ENCODE peak calls at places on chromosomes 1 and 21, in ten cellular contexts. K is nucleus accumbens; P is activated gamma-delta T cell treated with Interleukin-2 at 50 U/mL for 16 hours; V is lower lobe of right lung; N is cardiac muscle cell; I is amniotic stem cell; T is NCI-H1105; E is CD8-positive, alpha-beta memory T cell; C is iris pigment epithelial cell; B is breast epithelium. U is an unnamed sample.

GRCh38 chr1:55702064-55702463 is 486.9 kb upstream of the USP24 start:
- DNase-seq in K (no peak), P (no peak), V (no peak), N (peak), I (no peak), T (no peak), E (no peak), C (peak), B (no peak), U (no peak)

GRCh38 chr1:29372108-29372507 is 135.8 kb downstream of the PTPRU start:
- DNase-seq in K (no peak), P (no peak), V (no peak), N (no peak), I (no peak), T (no peak), E (no peak), C (no peak), B (no peak), U (no peak)

GRCh38 chr1:174262747-174263241 is 103.5 kb downstream of the RABGAP1L start:
- DNase-seq in K (peak), P (no peak), V (no peak), N (peak), I (peak), T (peak), E (peak), C (peak), B (peak), U (no peak)

GRCh38 chr21:44263221-44263671 is 1.5 kb upstream of the DNMT3L start:
- DNase-seq in K (no peak), P (no peak), V (no peak), N (no peak), I (no peak), T (no peak), E (no peak), C (no peak), B (no peak), U (no peak)

GRCh38 chr1:234619071-234619480 is 9.1 kb upstream of the IRF2BP2 start:
- DNase-seq in K (no peak), P (no peak), V (no peak), N (peak), I (no peak), T (no peak), E (no peak), C (peak), B (no peak), U (no peak)

GRCh38 chr1:13779930-13780329 is 79.9 kb downstream of the PRDM2 start:
- DNase-seq in K (no peak), P (no peak), V (no peak), N (no peak), I (no peak), T (no peak), E (no peak), C (no peak), B (no peak), U (no peak)

GRCh38 chr1:3753656-3754454 is 1.6 kb downstream of the CCDC27 start:
- DNase-seq in K (no peak), P (no peak), V (no peak), N (no peak), I (no peak), T (no peak), E (no peak), C (no peak), B (no peak), U (no peak)

GRCh38 chr1:170250531-170251276 is 104.9 kb downstream of the NTMT2 start:
- DNase-seq in K (no peak), P (no peak), V (no peak), N (no peak), I (no peak), T (no peak), E (no peak), C (no peak), B (no peak), U (no peak)

GRCh38 chr1:48701445-48701844 is 75.2 kb downstream of the BEND5 start:
- DNase-seq in K (no peak), P (no peak), V (no peak), N (no peak), I (no peak), T (no peak), E (no peak), C (no peak), B (no peak), U (no peak)

GRCh38 chr1:5311634-5312298 is 657.4 kb downstream of the AJAP1 start:
- DNase-seq in K (no peak), P (no peak), V (no peak), N (no peak), I (no peak), T (no peak), E (no peak), C (no peak), B (no peak), U (no peak)

GRCh38 chr1:207497951-207498350 is 2.0 kb downstream of the CR1 start:
- DNase-seq in K (no peak), P (no peak), V (no peak), N (no peak), I (no peak), T (no peak), E (no peak), C (no peak), B (no peak), U (no peak)

U was measured in effector memory CD8-positive, alpha-beta T cell.